ENCODE peak calls at places on chromosomes 5 and 9, in seven cellular contexts. D is tibial artery; L is kidney epithelial cell; S is pulmonary artery endothelial cell; Q is islet precursor cell; T is stimulated activated CD4-positive, alpha-beta T cell treated with anti-CD3 and anti-CD28 coated beads, Interleukin-4, amount 100 ng/mL, for 4 hours; V is DMS53. A is an unnamed sample.

GRCh38 chr9:93052791-93053540 is 5.5 kb upstream of the SUSD3 start:
- DNase-seq in L (no peak), Q (peak), V (no peak), S (no peak), T (no peak), D (no peak), A (no peak)

GRCh38 chr9:114050226-114050568 is 27.9 kb downstream of the AMBP start:
- DNase-seq in L (no peak), Q (no peak), D (no peak), T (no peak), V (no peak), S (no peak), A (no peak)

GRCh38 chr5:10801931-10802674 is 41.1 kb upstream of the DAP start:
- DNase-seq in L (no peak), D (no peak), S (no peak), Q (no peak), T (no peak), V (no peak), A (no peak)

GRCh38 chr5:143244000-143244736 is 159.3 kb downstream of the NR3C1 start:
- DNase-seq in V (peak), S (peak), D (peak), L (peak), T (no peak), Q (peak), A (no peak)

GRCh38 chr5:51389582-51390463 is 6.6 kb downstream of the ISL1 start:
- DNase-seq in V (peak), D (no peak), Q (peak), S (no peak), T (no peak), L (no peak), A (peak)

GRCh38 chr5:56264417-56265025 is 31.4 kb upstream of the ANKRD55 start:
- DNase-seq in V (peak), T (no peak), S (no peak), L (no peak), D (no peak), Q (peak), A (peak)

GRCh38 chr5:139633295-139634027 is 14.7 kb upstream of the CXXC5 start:
- DNase-seq in V (peak), L (no peak), S (no peak), T (peak), Q (peak), D (no peak), A (peak)

GRCh38 chr5:79456449-79456848 is 57.5 kb downstream of the HOMER1 start:
- DNase-seq in T (no peak), Q (no peak), L (no peak), D (no peak), V (no peak), S (no peak), A (no peak)

GRCh38 chr5:76402880-76403712 is at the start of gene IQGAP2:
- DNase-seq in L (peak), Q (peak), S (no peak), D (peak), T (peak), V (peak), A (peak)

GRCh38 chr5:2754621-2755370 is 3.3 kb upstream of the IRX2 start:
- DNase-seq in T (no peak), S (no peak), L (no peak), V (no peak), Q (peak), D (no peak), A (peak)

GRCh38 chr9:77424993-77425392 is 223.1 kb downstream of the GNA14 start:
- DNase-seq in V (no peak), T (no peak), Q (no peak), S (no peak), L (no peak), D (no peak), A (no peak)

GRCh38 chr5:134007581-134008256 is 2.9 kb upstream of the VDAC1 start:
- DNase-seq in T (no peak), Q (no peak), L (no peak), V (no peak), S (no peak), D (no peak), A (peak)

GRCh38 chr9:18928711-18929110 is 104.3 kb downstream of the SAXO1 start:
- DNase-seq in S (no peak), D (no peak), V (no peak), Q (no peak), L (no peak), T (no peak), A (no peak)

GRCh38 chr5:123425444-123425843 is 2.2 kb upstream of the CEP120 start:
- DNase-seq in D (no peak), V (no peak), T (no peak), Q (no peak), S (no peak), L (no peak), A (no peak)

GRCh38 chr5:135491552-135492318 is 39.6 kb upstream of the TIFAB start:
- DNase-seq in D (no peak), T (no peak), V (peak), Q (peak), L (no peak), S (no peak), A (peak)

GRCh38 chr9:107949058-107949457 is 459.5 kb upstream of the KLF4 start:
- DNase-seq in T (no peak), L (no peak), S (no peak), D (no peak), V (no peak), Q (no peak), A (no peak)

GRCh38 chr5:76723266-76723665 is 7.3 kb downstream of the F2R start:
- DNase-seq in T (no peak), D (no peak), V (no peak), Q (no peak), S (no peak), L (no peak), A (no peak)

GRCh38 chr9:15104826-15105420 is 194.7 kb upstream of the FREM1 start:
- DNase-seq in S (peak), Q (peak), T (peak), D (no peak), L (peak), V (peak), A (no peak)

GRCh38 chr5:10902145-10902544 is 141.1 kb upstream of the DAP start:
- DNase-seq in L (peak), D (no peak), T (no peak), S (no peak), V (no peak), Q (no peak), A (no peak)

GRCh38 chr9:78865757-78866156 is 568.8 kb downstream of the PSAT1 start:
- DNase-seq in V (no peak), Q (no peak), T (no peak), D (no peak), S (no peak), L (no peak), A (no peak)

GRCh38 chr5:132747693-132748440 is 641 bp downstream of the CCNI2 start:
- DNase-seq in T (peak), D (no peak), Q (peak), S (no peak), L (no peak), V (peak), A (no peak)

GRCh38 chr9:110900451-110900850 is 137.8 kb downstream of the LPAR1 start:
- DNase-seq in T (no peak), Q (no peak), D (no peak), V (no peak), S (no peak), L (no peak), A (no peak)

GRCh38 chr9:33185858-33186257 is 18.7 kb upstream of the B4GALT1 start:
- DNase-seq in Q (no peak), V (peak), S (no peak), D (no peak), L (no peak), T (no peak), A (no peak)

GRCh38 chr5:60257852-60258251 is 364.3 kb upstream of the PDE4D start:
- DNase-seq in S (no peak), L (no peak), T (no peak), Q (no peak), V (no peak), D (peak), A (no peak)

GRCh38 chr5:53480474-53481353 is at the start of gene FST:
- DNase-seq in L (no peak), V (peak), D (peak), T (no peak), Q (peak), S (no peak), A (peak)

GRCh38 chr9:89811356-89811755 is 206.5 kb downstream of the GADD45G start:
- DNase-seq in T (no peak), Q (no peak), D (no peak), L (no peak), V (no peak), S (no peak), A (no peak)

GRCh38 chr5:37120270-37120669 is 128.9 kb downstream of the CPLANE1 start:
- DNase-seq in V (no peak), S (no peak), T (no peak), L (no peak), Q (no peak), D (no peak), A (no peak)

GRCh38 chr5:126007841-126008240 is 415.4 kb upstream of the GRAMD2B start:
- DNase-seq in Q (no peak), T (no peak), V (no peak), D (no peak), L (no peak), S (no peak), A (no peak)

GRCh38 chr5:67790390-67790789 is 425.2 kb upstream of the PIK3R1 start:
- DNase-seq in L (no peak), Q (no peak), S (no peak), T (no peak), D (no peak), V (no peak), A (no peak)

GRCh38 chr9:84778537-84778936 is 109.0 kb downstream of the NTRK2 start:
- DNase-seq in V (no peak), D (no peak), S (no peak), T (no peak), Q (no peak), L (no peak), A (no peak)

GRCh38 chr5:171667341-171668096 is 118.1 kb upstream of the SMIM23 start:
- DNase-seq in D (peak), L (peak), V (no peak), S (peak), T (no peak), Q (peak), A (peak)

GRCh38 chr5:19959830-19960384 is 28.1 kb downstream of the CDH18 start:
- DNase-seq in S (no peak), Q (no peak), V (no peak), L (no peak), T (no peak), D (no peak), A (no peak)

GRCh38 chr9:91954841-91955471 is 4.9 kb upstream of the ROR2 start:
- DNase-seq in S (no peak), V (peak), D (no peak), L (no peak), Q (peak), T (no peak), A (peak)

GRCh38 chr9:121222524-121223171 is 21.0 kb upstream of the RAB14 start:
- DNase-seq in Q (no peak), V (peak), L (no peak), S (peak), T (no peak), D (no peak), A (no peak)

GRCh38 chr5:163437309-163438182 is at the start of gene CCNG1:
- DNase-seq in T (peak), V (peak), D (peak), S (peak), Q (peak), L (peak), A (peak)

A was measured in ecto neural progenitor cell.